ENCODE peak calls at places on chromosomes 11 and 22, in six cellular contexts. M, F, X, Z, H and J are unnamed samples.

GRCh38 chr11:13368041-13368446 is 90.5 kb downstream of the BMAL1 start:
- DNase-seq in H (no peak), X (no peak), F (no peak), M (no peak), Z (peak), J (no peak)

GRCh38 chr22:32539631-32540449 is 65.2 kb downstream of the FBXO7 start:
- DNase-seq in X (no peak), M (no peak), Z (no peak), F (peak), H (no peak), J (no peak)

GRCh38 chr11:64305691-64306562 is 603 bp downstream of the ESRRA start:
- DNase-seq in X (peak), F (peak), Z (no peak), H (peak), M (no peak), J (peak)

GRCh38 chr11:73288197-73288872 is 16.2 kb downstream of the P2RY6 start:
- DNase-seq in Z (no peak), X (no peak), M (no peak), F (no peak), H (no peak), J (no peak)

GRCh38 chr11:39786682-39787081 is 1672.8 kb downstream of the LRRC4C start:
- DNase-seq in M (no peak), H (no peak), F (no peak), X (no peak), Z (no peak), J (no peak)

GRCh38 chr11:30016588-30017363 is at the start of gene KCNA4:
- DNase-seq in H (peak), M (no peak), Z (no peak), X (peak), F (peak), J (no peak)

GRCh38 chr11:832529-833113 is at the start of gene CD151:
- DNase-seq in M (no peak), X (peak), H (peak), Z (no peak), F (peak), J (peak)

GRCh38 chr11:73359341-73359740 is 16.9 kb upstream of the RELT start:
- DNase-seq in M (no peak), X (no peak), Z (peak), H (no peak), F (peak), J (no peak)

GRCh38 chr11:6531267-6531752 is 34.2 kb downstream of the DNHD1 start:
- DNase-seq in Z (peak), H (peak), M (peak), X (peak), F (no peak), J (peak)

GRCh38 chr11:86191874-86192273 is 52.7 kb upstream of the EED start:
- DNase-seq in Z (no peak), X (no peak), M (no peak), F (no peak), H (no peak), J (no peak)

GRCh38 chr11:43905788-43906187 is 25.2 kb downstream of the ALKBH3 start:
- DNase-seq in Z (peak), X (no peak), M (no peak), H (no peak), F (peak), J (no peak)

GRCh38 chr11:61890536-61891330 is 612 bp downstream of the FADS3 start:
- DNase-seq in M (no peak), F (peak), X (peak), H (peak), Z (peak), J (no peak)

GRCh38 chr11:35160248-35160820 is 21.4 kb downstream of the CD44 start:
- DNase-seq in H (no peak), F (no peak), X (no peak), Z (no peak), M (no peak), J (no peak)

GRCh38 chr11:73645570-73645969 is 811 bp upstream of the PLEKHB1 start:
- DNase-seq in F (no peak), X (peak), Z (no peak), M (no peak), H (no peak), J (no peak)

GRCh38 chr11:93591247-93591898 is 48.2 kb upstream of the SMCO4 start:
- DNase-seq in Z (peak), M (no peak), X (no peak), F (no peak), H (no peak), J (peak)

GRCh38 chr11:8707541-8708270 is 25.1 kb downstream of the RPL27A start:
- DNase-seq in H (no peak), X (no peak), Z (no peak), F (peak), M (no peak), J (no peak)

GRCh38 chr11:66966351-66966750 is 8.2 kb upstream of the PC start:
- DNase-seq in F (no peak), M (no peak), X (no peak), H (no peak), Z (no peak), J (no peak)

GRCh38 chr11:13114566-13115465 is 105.7 kb downstream of the RASSF10 start:
- DNase-seq in Z (no peak), H (peak), F (no peak), M (no peak), X (peak), J (no peak)

GRCh38 chr22:42856179-42856864 is 751 bp downstream of the ARFGAP3 start:
- DNase-seq in Z (no peak), X (peak), H (no peak), F (peak), M (no peak), J (peak)

GRCh38 chr11:128500488-128500887 is 86.9 kb downstream of the ETS1 start:
- DNase-seq in Z (peak), F (no peak), X (no peak), M (no peak), H (no peak), J (no peak)

GRCh38 chr11:19795082-19795481 is 82.4 kb downstream of the NAV2 start:
- DNase-seq in M (no peak), F (no peak), X (no peak), H (no peak), Z (no peak), J (no peak)

GRCh38 chr11:32400196-32400595 is 35.1 kb downstream of the WT1 start:
- DNase-seq in Z (peak), X (no peak), H (no peak), F (no peak), M (no peak), J (no peak)

GRCh38 chr11:1204381-1205101 is 18.3 kb upstream of the MUC5B start:
- DNase-seq in X (no peak), H (no peak), F (peak), M (no peak), Z (no peak), J (no peak)

GRCh38 chr11:75269367-75269660 is 28.7 kb downstream of the TPBGL start:
- DNase-seq in F (no peak), H (no peak), X (no peak), M (no peak), Z (no peak), J (no peak)

GRCh38 chr22:38760477-38761201 is 4.8 kb upstream of the SUN2 start:
- DNase-seq in M (no peak), X (peak), H (no peak), F (no peak), Z (peak), J (no peak)

GRCh38 chr11:22671751-22672150 is 5.3 kb downstream of the GAS2 start:
- DNase-seq in M (no peak), H (no peak), X (no peak), Z (no peak), F (no peak), J (no peak)

GRCh38 chr22:27617214-27617881 is 184.2 kb downstream of the MN1 start:
- DNase-seq in M (no peak), X (no peak), H (no peak), Z (no peak), F (no peak), J (no peak)

DNA sequence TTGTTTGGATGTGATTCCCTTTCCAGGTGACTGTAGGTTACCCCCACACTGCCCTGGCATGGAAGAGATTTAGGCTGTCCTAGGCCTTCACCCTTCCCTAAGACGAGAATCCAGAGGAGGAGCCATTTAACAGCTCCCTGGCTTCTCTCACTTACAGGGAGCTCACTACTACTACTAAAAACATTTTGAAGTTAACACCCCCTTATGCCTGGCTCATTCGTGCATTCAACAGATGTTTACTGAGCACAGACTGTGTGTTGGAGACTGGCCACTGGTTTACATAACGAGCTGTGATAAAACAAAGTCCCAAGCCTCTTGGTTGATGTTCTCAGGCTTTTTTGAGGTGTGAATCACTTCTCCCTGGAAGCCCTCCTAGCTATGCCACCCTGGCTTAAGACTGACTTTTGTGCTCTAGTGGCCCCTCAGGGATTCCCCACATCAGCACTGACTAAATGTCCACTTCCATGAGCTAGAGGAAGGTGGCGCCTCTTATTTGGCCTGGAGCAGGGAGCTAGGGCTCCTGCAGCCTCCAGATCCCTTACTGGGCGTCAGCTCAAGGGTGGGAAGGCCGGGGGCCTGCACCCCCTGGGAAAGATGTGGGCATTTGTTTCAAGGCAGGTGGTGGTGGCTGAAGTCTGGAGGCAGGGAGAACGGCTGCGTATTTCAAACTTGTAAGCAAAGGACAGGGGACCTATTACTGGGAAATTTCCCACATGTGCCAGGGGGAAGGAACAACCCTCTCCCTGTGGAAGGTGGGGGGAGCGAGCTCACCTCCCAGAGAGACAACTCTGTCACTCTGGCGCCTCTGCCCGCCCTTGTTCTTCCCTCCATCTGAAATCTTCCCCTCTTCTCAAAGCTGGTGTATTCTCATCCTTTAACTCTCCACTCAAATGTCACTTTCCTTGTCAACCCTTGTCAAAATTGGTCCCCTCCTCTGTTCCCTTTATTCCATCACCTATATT is 19.4 kb upstream of the MALAT1 start:
- DNase-seq in F (peak), M (peak), Z (peak), H (no peak), X (peak), J (peak)
- TF ChIP-seq CTCF in F (peak), M (peak), Z (peak), H (peak), X (peak), J (peak)

DNA sequence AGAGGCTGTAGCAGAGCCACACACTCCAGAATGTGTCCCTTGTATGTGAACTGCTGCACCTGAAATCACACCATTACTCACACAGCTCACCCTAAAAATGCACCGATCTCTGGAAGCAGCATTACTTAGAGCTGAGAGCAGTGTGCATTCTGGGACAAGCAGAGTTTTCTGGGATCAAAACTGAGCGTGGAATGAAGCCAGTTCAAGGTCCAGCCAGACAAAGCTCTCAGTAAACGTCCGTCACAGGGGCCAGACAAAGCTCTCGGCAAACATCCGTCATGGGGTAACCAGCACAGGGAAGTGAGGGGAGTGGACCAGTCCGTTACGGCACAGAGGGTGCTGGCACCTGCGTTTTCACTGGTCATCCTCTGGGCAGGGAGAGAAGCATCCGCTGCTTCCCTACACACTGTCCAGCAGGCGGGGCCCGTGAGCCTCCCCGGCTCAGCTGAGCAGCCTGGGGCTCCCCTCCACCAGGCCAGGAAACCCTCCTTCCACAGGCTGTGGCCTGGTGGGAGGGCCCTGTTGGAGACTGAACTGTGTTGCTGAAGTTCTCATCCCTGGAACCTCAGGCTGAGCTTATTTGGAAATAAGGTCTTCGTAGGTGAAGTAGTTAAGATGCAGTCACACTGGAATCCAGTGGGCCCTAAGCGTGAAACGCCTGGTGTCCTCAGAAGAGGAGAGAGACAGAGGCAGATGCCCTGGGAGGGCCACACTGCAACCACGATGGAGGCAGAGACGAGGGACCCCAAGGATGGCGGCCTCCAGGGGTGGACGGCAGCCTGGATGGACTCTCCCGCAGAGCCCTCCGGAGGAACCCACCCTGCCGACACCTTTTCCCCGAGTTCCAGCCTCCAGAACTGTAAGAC is 883.9 kb downstream of the BRD1 start:
- DNase-seq in Z (no peak), F (no peak), X (peak), M (no peak), H (no peak), J (no peak)
- TF ChIP-seq CTCF in Z (no peak), F (peak), X (peak), M (no peak), H (peak), J (no peak)

GRCh38 chr22:44314425-44315067 is 1.8 kb upstream of the SHISAL1 start:
- DNase-seq in X (no peak), Z (no peak), H (no peak), F (no peak), M (no peak), J (no peak)
- TF ChIP-seq CTCF in X (no peak), Z (peak), H (no peak), F (no peak), M (no peak), J (no peak)

DNA sequence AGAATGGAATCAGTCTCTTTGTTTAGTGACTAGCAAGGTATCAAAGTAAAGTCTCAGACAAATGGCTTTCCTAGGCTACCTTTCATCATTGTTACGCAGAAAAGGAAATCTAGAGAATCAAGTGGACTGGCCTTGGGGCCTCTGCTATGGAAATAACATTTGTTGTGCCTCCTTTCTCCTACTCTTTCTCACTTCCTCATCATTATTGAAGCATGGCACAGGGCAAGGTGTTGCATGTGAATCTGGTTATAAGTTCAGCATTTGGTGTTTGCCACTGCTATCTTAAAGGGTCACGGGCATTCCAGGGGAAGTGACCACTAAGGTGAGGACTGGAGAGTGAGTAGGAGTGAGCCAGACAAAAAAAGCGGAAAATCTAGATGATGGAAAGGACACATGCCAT is 54.9 kb downstream of the GLYATL1 start:
- DNase-seq in H (no peak), M (no peak), F (no peak), X (no peak), Z (no peak), J (no peak)
- TF ChIP-seq CTCF in H (no peak), M (no peak), F (no peak), X (no peak), Z (no peak), J (no peak)

DNA sequence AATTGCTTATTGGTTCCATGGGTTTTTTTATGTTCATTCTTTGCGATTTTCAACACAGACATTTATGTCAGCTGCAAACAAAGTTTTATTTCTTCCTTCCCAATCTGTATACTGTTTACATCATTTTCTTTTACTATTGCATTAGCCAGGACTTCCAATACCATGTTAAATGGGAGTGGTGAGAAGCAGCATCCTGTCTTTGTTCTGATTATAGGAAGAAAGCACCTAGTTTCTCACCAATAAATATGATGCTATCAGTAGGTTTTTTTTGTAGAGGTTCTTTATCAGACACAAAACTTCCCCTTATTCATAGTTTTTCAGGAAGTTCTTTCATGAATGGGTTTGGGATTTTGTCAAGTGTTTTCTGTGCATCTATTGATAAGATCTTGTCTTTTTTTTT is 28.0 kb upstream of the OR8B8 start:
- DNase-seq in F (no peak), M (no peak), X (no peak), H (no peak), Z (no peak), J (no peak)
- TF ChIP-seq CTCF in F (no peak), M (no peak), X (no peak), H (no peak), Z (no peak), J (no peak)

GRCh38 chr11:131231317-131231716 is 139.1 kb upstream of the NTM start:
- DNase-seq in M (no peak), F (no peak), X (no peak), Z (no peak), H (no peak), J (no peak)

GRCh38 chr11:131235328-131236298 is 134.8 kb upstream of the NTM start:
- DNase-seq in H (no peak), Z (no peak), F (no peak), X (no peak), M (no peak), J (no peak)

GRCh38 chr11:131229221-131229620 is 141.2 kb upstream of the NTM start:
- DNase-seq in X (no peak), Z (no peak), H (no peak), M (no peak), F (no peak), J (no peak)

GRCh38 chr11:131228378-131228777 is 142.0 kb upstream of the NTM start:
- DNase-seq in H (no peak), X (no peak), M (no peak), F (no peak), Z (no peak), J (no peak)

DNA sequence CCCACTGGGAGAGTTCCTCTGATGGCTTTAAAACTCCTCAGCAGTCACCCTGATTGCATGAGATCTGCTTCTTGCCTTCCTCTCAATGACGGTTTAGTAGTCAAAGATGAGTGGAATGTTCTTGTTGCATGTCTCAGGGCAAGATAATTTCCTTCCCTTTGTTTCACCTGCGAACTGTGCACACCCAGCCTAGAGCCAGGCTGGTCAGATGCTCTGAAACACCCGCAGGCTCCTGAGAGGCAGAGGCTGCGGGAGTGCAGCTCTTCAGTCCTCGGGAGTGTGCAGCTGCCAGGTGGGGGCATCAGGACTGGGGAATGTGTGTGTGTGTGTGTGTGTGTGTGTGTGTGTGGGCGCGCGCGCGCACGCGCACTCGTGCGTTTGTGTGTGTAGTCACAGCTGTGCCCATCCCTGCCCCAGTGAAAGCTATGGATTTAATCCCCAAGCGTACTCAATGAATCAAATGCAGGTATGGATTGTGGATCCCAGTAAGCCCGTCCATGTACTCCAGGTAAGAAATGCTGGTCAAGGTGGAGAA is 136.2 kb upstream of the NTM start:
- DNase-seq in F (no peak), X (peak), H (no peak), Z (no peak), M (no peak), J (no peak)
- TF ChIP-seq CTCF in F (no peak), X (no peak), H (no peak), Z (no peak), M (no peak), J (no peak)

GRCh38 chr22:29202231-29203192 is 3.2 kb upstream of the EMID1 start:
- DNase-seq in X (peak), M (no peak), Z (peak), H (peak), F (peak), J (peak)
- TF ChIP-seq CTCF in X (peak), M (peak), Z (peak), H (peak), F (no peak), J (peak)

DNA sequence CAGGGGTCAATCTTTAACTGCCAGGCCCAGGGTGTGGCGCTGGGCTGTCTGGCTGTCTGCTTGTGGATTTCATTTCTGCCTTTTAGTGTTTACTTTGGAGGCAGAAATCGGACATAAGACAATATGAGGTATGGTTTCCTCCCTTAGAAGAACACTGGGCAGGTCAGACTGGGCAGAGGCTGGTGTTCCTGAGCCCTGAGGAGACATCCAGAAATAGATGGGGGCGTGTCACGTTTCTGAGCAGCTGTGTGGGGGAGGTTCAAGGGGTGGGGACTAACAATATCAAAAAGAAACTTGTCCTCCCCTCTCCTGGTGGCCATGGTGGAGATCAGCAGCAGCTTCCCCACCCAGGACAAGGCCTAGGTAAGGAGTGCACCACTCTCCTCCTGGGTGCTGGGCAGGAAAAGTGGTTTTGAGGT is at the start of gene ART1:
- DNase-seq in F (peak), M (no peak), H (no peak), Z (no peak), X (no peak), J (no peak)
- TF ChIP-seq CTCF in F (no peak), M (no peak), H (no peak), Z (peak), X (no peak), J (no peak)